ENCODE peak calls at places on chromosomes 11 and 22, in nine cellular contexts. I is uterus, N is fibroblast of villous mesenchyme, X is Peyer's patch, C is astrocyte of the spinal cord, E is HFF-Myc, Z is cardiac fibroblast, P is K562, Y is bronchial epithelial cell. D is an unnamed sample.

GRCh38 chr11:61541568-61541967 is 33.0 kb downstream of the LRRC10B start:
- DNase-seq in E (peak; percentile 61), Y (no peak), Z (peak; percentile 39), X (no peak), N (peak; percentile 31), C (no peak), I (peak; percentile 22), P (peak; percentile 60), D (peak; percentile 88)

GRCh38 chr11:59263225-59263894 is 50.6 kb upstream of the MPEG1 start:
- DNase-seq in P (no peak), X (peak; percentile 76), Y (no peak), N (no peak), Z (no peak), C (no peak), I (no peak), E (no peak), D (no peak)

GRCh38 chr22:35126993-35127392 is 61.0 kb downstream of the ISX start:
- DNase-seq in E (no peak), N (no peak), I (no peak), Z (no peak), X (no peak), C (no peak), Y (no peak), P (no peak), D (no peak)

GRCh38 chr11:10019906-10020682 is 273.9 kb downstream of the SBF2 start:
- DNase-seq in N (no peak), I (no peak), E (no peak), P (no peak), Z (no peak), C (no peak), X (no peak), Y (no peak), D (no peak)

GRCh38 chr11:109547356-109548027 is 125.5 kb downstream of the C11orf87 start:
- DNase-seq in P (no peak), I (no peak), N (peak; percentile 46), X (no peak), C (peak; percentile 75), Z (peak; percentile 82), E (peak; percentile 2), Y (peak; percentile 41), D (peak; percentile 49)

GRCh38 chr11:24664399-24664798 is 167.5 kb downstream of the LUZP2 start:
- DNase-seq in C (no peak), I (no peak), P (no peak), Z (no peak), X (no peak), E (no peak), N (no peak), Y (no peak), D (no peak)

GRCh38 chr11:43942651-43943356 is 367 bp downstream of the C11orf96 start:
- DNase-seq in Z (peak; percentile 51), Y (no peak), P (peak; percentile 68), C (peak; percentile 52), X (peak; percentile 45), E (no peak), I (peak; percentile 63), N (peak; percentile 35), D (no peak)

GRCh38 chr11:66701432-66702240 is 23.9 kb upstream of the RBM4B start:
- DNase-seq in N (no peak), C (no peak), Z (no peak), I (no peak), Y (no peak), X (no peak), P (peak; percentile 77), E (no peak), D (no peak)

GRCh38 chr11:106594751-106595351 is 423.4 kb downstream of the GUCY1A2 start:
- DNase-seq in C (no peak), E (no peak), I (no peak), P (no peak), Z (no peak), X (no peak), Y (no peak), N (no peak), D (no peak)

GRCh38 chr11:43923327-43924111 is 18.9 kb upstream of the C11orf96 start:
- DNase-seq in X (peak; percentile 62), Y (peak; percentile 80), N (peak; percentile 76), P (no peak), I (peak; percentile 70), C (peak; percentile 66), Z (peak; percentile 77), E (no peak), D (peak; percentile 78)

GRCh38 chr11:134503104-134503503 is 91.1 kb upstream of the B3GAT1 start:
- DNase-seq in C (no peak), N (no peak), I (no peak), Z (no peak), E (no peak), Y (no peak), X (peak; percentile 34), P (no peak), D (no peak)

GRCh38 chr11:65618763-65619162 is 3.2 kb downstream of the PCNX3 start:
- DNase-seq in C (no peak), N (no peak), Y (no peak), I (no peak), X (no peak), P (no peak), E (no peak), Z (no peak), D (no peak)

GRCh38 chr11:94175545-94175944 is 46.9 kb downstream of the PANX1 start:
- DNase-seq in Z (peak; percentile 86), Y (peak; percentile 57), E (no peak), N (peak; percentile 88), X (no peak), P (no peak), C (peak; percentile 58), I (no peak), D (peak; percentile 92)

GRCh38 chr11:130647371-130647770 is 198.9 kb downstream of the ADAMTS15 start:
- DNase-seq in C (no peak), I (no peak), N (no peak), E (no peak), P (no peak), Y (no peak), Z (no peak), X (no peak), D (no peak)

GRCh38 chr11:2377511-2378443 is 667 bp downstream of the CD81 start:
- DNase-seq in C (peak; percentile 58), I (peak; percentile 82), Z (peak; percentile 54), Y (no peak), X (peak; percentile 85), P (peak; percentile 80), N (peak; percentile 59), E (no peak), D (peak; percentile 34)

GRCh38 chr11:14336507-14337503 is 22.2 kb downstream of the RRAS2 start:
- DNase-seq in E (peak; percentile 67), C (peak; percentile 92), Z (peak; percentile 96), X (no peak), I (no peak), N (peak; percentile 85), Y (peak; percentile 100), P (peak; percentile 23), D (peak; percentile 98)

GRCh38 chr11:95716266-95716665 is 73.3 kb downstream of the FAM76B start:
- DNase-seq in Z (peak; percentile 73), X (no peak), E (no peak), N (no peak), C (peak; percentile 52), I (no peak), Y (no peak), P (no peak), D (peak; percentile 78)

GRCh38 chr11:64746486-64746885 is 2.5 kb upstream of the RASGRP2 start:
- DNase-seq in N (no peak), Y (no peak), C (no peak), E (no peak), P (no peak), X (no peak), Z (no peak), I (no peak), D (no peak)

GRCh38 chr22:50544078-50544745 is 1.5 kb upstream of the KLHDC7B start:
- DNase-seq in I (no peak), Y (peak; percentile 51), E (no peak), X (peak; percentile 94), P (no peak), C (peak; percentile 39), N (peak; percentile 78), Z (peak; percentile 65), D (peak; percentile 63)
- TF ChIP-seq CTCF in I (peak; percentile 53), Y (peak; percentile 67), E (peak; percentile 60), X (peak; percentile 52), P (no peak), C (peak; percentile 66), N (peak; percentile 59), Z (peak; percentile 43), D (peak; percentile 39)

GRCh38 chr11:114307524-114308203 is 11.5 kb downstream of the NNMT start:
- DNase-seq in X (peak; percentile 60), I (peak; percentile 60), E (peak; percentile 63), Y (no peak), N (peak; percentile 91), C (peak; percentile 66), Z (peak; percentile 92), P (no peak), D (peak; percentile 91)

GRCh38 chr11:114310095-114310494 is 13.9 kb downstream of the NNMT start:
- DNase-seq in I (no peak), Y (no peak), Z (peak; percentile 18), C (peak; percentile 32), E (no peak), P (no peak), X (no peak), N (no peak), D (no peak)

GRCh38 chr11:114311946-114312345 is 15.7 kb downstream of the NNMT start:
- DNase-seq in P (no peak), Y (no peak), E (no peak), C (peak; percentile 16), Z (peak; percentile 14), X (no peak), N (no peak), I (no peak), D (peak; percentile 24)

GRCh38 chr11:114309517-114309916 is 13.3 kb downstream of the NNMT start:
- DNase-seq in N (peak; percentile 50), E (no peak), I (no peak), P (no peak), Z (peak; percentile 27), C (no peak), Y (no peak), X (no peak), D (no peak)

DNA sequence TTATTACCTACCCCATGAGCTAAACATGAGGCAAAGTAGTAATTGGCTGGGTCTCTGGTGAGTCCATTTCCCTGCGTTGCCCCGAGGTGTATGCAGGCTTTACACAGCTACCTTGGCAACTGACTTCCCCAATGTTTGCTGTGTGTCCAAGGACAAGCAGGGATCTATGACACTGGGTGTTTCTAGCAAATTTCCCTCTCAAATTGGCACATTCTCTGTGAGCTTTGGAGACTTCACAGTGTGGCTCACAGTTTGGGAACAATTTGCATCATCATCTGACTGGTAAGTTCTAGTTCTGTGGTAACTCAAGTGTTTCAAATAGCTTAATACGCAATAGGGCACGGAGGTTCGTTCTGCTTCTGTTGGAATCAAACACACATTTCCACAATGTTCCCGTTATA is 12.5 kb downstream of the NNMT start:
- DNase-seq in I (peak; percentile 27), E (no peak), Y (no peak), P (no peak), Z (peak; percentile 71), C (peak; percentile 29), N (peak; percentile 78), X (no peak), D (peak; percentile 87)
- H3K4me3 ChIP-seq in I (no peak overlapping the region), E (no peak overlapping the region), Y (no peak overlapping the region), P (no peak overlapping the region), Z (no peak overlapping the region), C (no peak overlapping the region), N (peak overlapping the region; percentile 47), X (no peak overlapping the region), D (no peak overlapping the region)

GRCh38 chr22:29972121-29972520 is 89.1 kb downstream of the MTMR3 start:
- DNase-seq in I (no peak), C (no peak), Y (no peak), E (no peak), N (no peak), P (no peak), X (no peak), Z (no peak), D (no peak)
- TF ChIP-seq CTCF in I (no peak), C (no peak), Y (no peak), E (no peak), N (no peak), P (no peak), X (no peak), Z (no peak), D (no peak)

GRCh38 chr11:567036-567628 is 6.4 kb downstream of the RASSF7 start:
- DNase-seq in N (no peak), C (no peak), E (no peak), Z (no peak), P (no peak), Y (no peak), X (no peak), I (peak; percentile 15), D (no peak)
- H3K4me3 ChIP-seq in N (peak overlapping the region; percentile 70), C (peak overlapping the region; percentile 56), E (no peak overlapping the region), Z (peak overlapping the region; percentile 64), P (peak overlapping the region; percentile 84), Y (peak overlapping the region; percentile 99), X (peak overlapping the region; percentile 92), I (no peak overlapping the region), D (no peak overlapping the region)

D was measured in fibroblast of mammary gland.